ENCODE peak calls at places on chromosomes 12 and 14, in nine cellular contexts. Z is fibroblast of lung; L is HFFc6; W is HEK293T; H is glutamatergic neuron; G is right cardiac atrium; R is activated T-helper 2 cell treated with anti-CD3 and anti-CD28 coated beads, Interferon-gamma antibody, Interleukin-2, Interleukin-4, amounts not matched to agents 10 μg/mL and 5 μg/mL and 100 μg/mL, durations not matched to agents 14 hours and 24 hours and 36 hours; U is activated T-cell treated with anti-CD3 and anti-CD28 coated beads for 48 hours; C is hippocampal formation. S is an unnamed sample.

GRCh38 chr14:56963381-56963780 is 153.1 kb upstream of the OTX2 start:
- DNase-seq in L (no peak), Z (no peak), U (no peak), H (no peak), G (no peak), W (no peak), C (no peak), R (no peak), S (no peak)

GRCh38 chr12:116502141-116502725 is 56.9 kb upstream of the MAP1LC3B2 start:
- DNase-seq in L (no peak), W (no peak), U (no peak), Z (no peak), G (no peak), H (no peak), R (no peak), C (no peak), S (no peak)

GRCh38 chr12:124583854-124584253 is 16.4 kb upstream of the NCOR2 start:
- DNase-seq in C (no peak), R (no peak), G (no peak), L (no peak), Z (no peak), U (no peak), H (no peak), W (peak; percentile 46), S (no peak)

GRCh38 chr14:91420686-91421085 is 3.1 kb upstream of the CCDC88C start:
- DNase-seq in W (no peak), Z (no peak), H (no peak), U (no peak), C (no peak), L (no peak), R (peak; percentile 7), G (no peak), S (no peak)

GRCh38 chr12:115232455-115233156 is 548.6 kb upstream of the TBX3 start:
- DNase-seq in H (no peak), W (no peak), C (no peak), R (no peak), U (no peak), G (no peak), Z (peak; percentile 47), L (peak; percentile 70), S (peak; percentile 62)

GRCh38 chr14:76423534-76423933 is 47.6 kb downstream of the ESRRB start:
- DNase-seq in L (no peak), C (no peak), U (no peak), Z (no peak), W (no peak), G (no peak), H (no peak), R (no peak), S (no peak)

GRCh38 chr12:46260153-46260912 is 8.5 kb downstream of the SLC38A1 start:
- DNase-seq in U (no peak), L (peak; percentile 42), H (no peak), R (no peak), Z (peak; percentile 54), G (no peak), W (no peak), C (no peak), S (peak; percentile 62)

GRCh38 chr12:47825239-47825639 is 5.5 kb upstream of the HDAC7 start:
- DNase-seq in R (no peak), W (no peak), Z (no peak), G (peak; percentile 88), H (no peak), U (no peak), C (no peak), L (no peak), S (no peak)

GRCh38 chr14:72699852-72700257 is 194.0 kb downstream of the DPF3 start:
- DNase-seq in W (no peak), R (no peak), G (no peak), U (no peak), C (no peak), Z (peak; percentile 96), H (no peak), L (peak; percentile 46), S (peak; percentile 95)

GRCh38 chr12:68538722-68539614 is 71.7 kb upstream of the RAP1B start:
- DNase-seq in H (no peak), C (no peak), G (peak; percentile 88), L (no peak), Z (peak; percentile 39), R (peak; percentile 62), W (no peak), U (peak; percentile 22), S (peak; percentile 72)

GRCh38 chr12:103955811-103956514 is 9.7 kb upstream of the TDG start:
- DNase-seq in L (no peak), W (peak; percentile 10), R (no peak), Z (no peak), U (no peak), H (no peak), C (no peak), G (no peak), S (no peak)

GRCh38 chr12:98745578-98746391 is 100.7 kb downstream of the APAF1 start:
- DNase-seq in U (peak; percentile 28), C (peak; percentile 38), G (peak; percentile 53), W (no peak), Z (peak; percentile 21), R (peak; percentile 23), L (no peak), H (peak; percentile 48), S (peak; percentile 28)

GRCh38 chr14:59301354-59301753 is 112.9 kb downstream of the DAAM1 start:
- DNase-seq in C (no peak), Z (no peak), R (peak; percentile 22), G (no peak), U (peak; percentile 4), H (no peak), W (no peak), L (no peak), S (no peak)

GRCh38 chr14:60807247-60807646 is 72.7 kb downstream of the MNAT1 start:
- DNase-seq in H (no peak), C (no peak), W (peak; percentile 6), U (no peak), R (no peak), L (no peak), G (no peak), Z (no peak), S (no peak)

GRCh38 chr12:132319991-132320570 is 9.3 kb downstream of the GALNT9 start:
- DNase-seq in L (no peak), Z (no peak), W (no peak), H (no peak), G (no peak), U (no peak), R (no peak), C (no peak), S (no peak)

GRCh38 chr12:4450551-4451112 is 5.0 kb upstream of the FGF6 start:
- DNase-seq in L (no peak), G (no peak), U (no peak), W (no peak), C (no peak), H (no peak), R (no peak), Z (no peak), S (no peak)

GRCh38 chr14:100607611-100607956 is 20.4 kb upstream of the BEGAIN start:
- DNase-seq in R (no peak), L (no peak), C (no peak), Z (no peak), G (no peak), H (no peak), U (no peak), W (no peak), S (no peak)

GRCh38 chr12:102631274-102631673 is 150.9 kb upstream of the IGF1 start:
- DNase-seq in C (no peak), U (no peak), W (no peak), G (no peak), R (no peak), Z (peak; percentile 6), L (peak; percentile 82), H (no peak), S (peak; percentile 51)

GRCh38 chr14:105419305-105420091 is at the start of gene MTA1:
- DNase-seq in Z (peak; percentile 14), H (peak; percentile 38), L (no peak), G (peak; percentile 78), W (peak; percentile 76), U (peak; percentile 52), C (no peak), R (peak; percentile 34), S (no peak)

GRCh38 chr12:115660211-115660805 is 617.2 kb downstream of the MED13L start:
- DNase-seq in C (no peak), U (no peak), Z (peak; percentile 10), G (peak; percentile 50), H (no peak), L (peak; percentile 63), R (no peak), W (no peak), S (peak; percentile 58)

GRCh38 chr12:45671254-45671653 is 58.3 kb upstream of the ARID2 start:
- DNase-seq in U (no peak), W (no peak), G (no peak), R (no peak), L (peak; percentile 54), C (no peak), Z (peak; percentile 78), H (no peak), S (peak; percentile 49)

GRCh38 chr12:103947871-103948555 is 17.7 kb upstream of the TDG start:
- DNase-seq in Z (no peak), W (no peak), L (no peak), G (no peak), C (no peak), R (no peak), U (no peak), H (no peak), S (no peak)

GRCh38 chr12:95980437-95980836 is 15.7 kb downstream of the HAL start:
- DNase-seq in G (no peak), W (no peak), L (no peak), R (no peak), Z (no peak), C (no peak), H (no peak), U (no peak), S (no peak)

GRCh38 chr14:64536488-64537245 is 3.9 kb upstream of the HSPA2 start:
- DNase-seq in W (no peak), Z (no peak), G (peak; percentile 19), U (no peak), L (peak; percentile 31), C (no peak), R (no peak), H (no peak), S (peak; percentile 44)

GRCh38 chr12:78584695-78585094 is 279.9 kb upstream of the SYT1 start:
- DNase-seq in G (no peak), U (no peak), L (no peak), R (no peak), H (no peak), Z (peak; percentile 11), W (peak; percentile 38), C (no peak), S (peak; percentile 29)

GRCh38 chr14:99707420-99707819 is 23.3 kb downstream of the CYP46A1 start:
- DNase-seq in U (no peak), G (no peak), R (no peak), L (no peak), H (no peak), C (no peak), Z (no peak), W (peak; percentile 2), S (no peak)

GRCh38 chr12:125773033-125773432 is 707.8 kb downstream of the AACS start:
- DNase-seq in Z (no peak), U (peak; percentile 3), L (no peak), G (peak; percentile 43), H (peak; percentile 34), W (peak; percentile 60), R (no peak), C (no peak), S (no peak)

GRCh38 chr14:55974046-55974582 is 144.1 kb upstream of the PELI2 start:
- DNase-seq in L (no peak), H (no peak), G (no peak), Z (no peak), C (no peak), R (no peak), U (no peak), W (no peak), S (no peak)

GRCh38 chr12:10235761-10236631 is 23.3 kb downstream of the GABARAPL1 start:
- DNase-seq in H (peak; percentile 29), C (no peak), R (no peak), L (peak; percentile 6), W (peak; percentile 54), Z (peak; percentile 54), G (no peak), U (peak; percentile 18), S (peak; percentile 62)

GRCh38 chr14:63867926-63868921 is 15.4 kb downstream of the SYNE2 start:
- DNase-seq in U (no peak), R (no peak), H (no peak), L (no peak), C (no peak), Z (peak; percentile 45), W (no peak), G (no peak), S (no peak)

GRCh38 chr14:20873370-20874177 is 17.6 kb upstream of the RNASE3 start:
- DNase-seq in C (peak; percentile 67), U (peak; percentile 80), R (peak; percentile 65), Z (peak; percentile 63), L (peak; percentile 43), G (peak; percentile 96), W (peak; percentile 77), H (peak; percentile 90), S (peak; percentile 85)